ENCODE peak calls at places on chromosome 5, in nine cellular contexts. F is ovary, Z is suprapubic skin, W is tibial nerve, J is sigmoid colon, Y is upper lobe of left lung, V is A549, I is transverse colon, H is K562. Q is an unnamed sample.

GRCh38 chr5:174309131-174309845 is 263.8 kb downstream of the NSG2 start:
- DNase-seq in H (no peak), Z (no peak), F (no peak), J (no peak), Y (no peak), I (no peak), V (no peak), W (no peak), Q (no peak)

GRCh38 chr5:130222638-130223037 is 318.4 kb downstream of the CHSY3 start:
- DNase-seq in F (no peak), J (no peak), H (no peak), Z (no peak), V (no peak), Y (no peak), W (no peak), I (no peak), Q (no peak)

GRCh38 chr5:142576303-142576702 is 109.6 kb downstream of the FGF1 start:
- DNase-seq in W (no peak), V (no peak), H (no peak), J (no peak), Z (no peak), F (no peak), I (no peak), Y (no peak), Q (no peak)

GRCh38 chr5:140145818-140146522 is 20.2 kb downstream of the IGIP start:
- DNase-seq in W (peak), V (peak), Y (peak), Z (no peak), H (peak), J (peak), I (peak), F (peak), Q (peak)

GRCh38 chr5:68953885-68954617 is 139.8 kb upstream of the SLC30A5 start:
- DNase-seq in W (no peak), H (no peak), F (peak), V (no peak), Z (no peak), I (no peak), J (no peak), Y (no peak), Q (no peak)

GRCh38 chr5:137737349-137738256 is 1.7 kb upstream of the KLHL3 start:
- DNase-seq in H (no peak), I (peak), V (no peak), Z (no peak), W (no peak), J (no peak), F (no peak), Y (no peak), Q (peak)

GRCh38 chr5:120447706-120448239 is 16.3 kb upstream of the PRR16 start:
- DNase-seq in I (no peak), H (no peak), Z (no peak), F (no peak), J (no peak), W (no peak), Y (no peak), V (no peak), Q (no peak)

GRCh38 chr5:167699434-167699833 is 592.0 kb upstream of the WWC1 start:
- DNase-seq in Y (no peak), J (no peak), V (peak), H (no peak), I (no peak), Z (no peak), F (no peak), W (no peak), Q (no peak)

GRCh38 chr5:179300834-179301233 is 44.4 kb downstream of the ADAMTS2 start:
- DNase-seq in W (no peak), H (no peak), J (peak), V (no peak), I (no peak), Z (peak), Y (no peak), F (peak), Q (no peak)

GRCh38 chr5:158543539-158544387 is 556.0 kb downstream of the EBF1 start:
- DNase-seq in Y (no peak), J (no peak), V (no peak), W (no peak), Z (no peak), F (no peak), I (no peak), H (no peak), Q (no peak)

GRCh38 chr5:126680215-126680817 is 79.6 kb downstream of the PHAX start:
- DNase-seq in W (no peak), F (no peak), Z (no peak), I (peak), H (peak), Y (no peak), V (no peak), J (no peak), Q (no peak)

GRCh38 chr5:80825780-80826460 is 134.2 kb upstream of the RASGRF2 start:
- DNase-seq in W (no peak), I (no peak), F (no peak), H (no peak), Y (no peak), V (no peak), J (no peak), Z (no peak), Q (no peak)

GRCh38 chr5:17463653-17464052 is 34.4 kb upstream of the TAF11L2 start:
- DNase-seq in W (no peak), J (no peak), Z (no peak), H (no peak), V (no peak), I (no peak), F (no peak), Y (no peak), Q (no peak)

GRCh38 chr5:2006971-2007291 is 124.2 kb upstream of the IRX4 start:
- DNase-seq in Z (no peak), V (no peak), W (no peak), J (no peak), H (no peak), I (no peak), Y (peak), F (no peak), Q (no peak)

GRCh38 chr5:96675882-96676281 is 13.7 kb downstream of the CAST start:
- DNase-seq in H (no peak), F (no peak), V (no peak), I (no peak), J (no peak), Y (no peak), Z (no peak), W (no peak), Q (no peak)

GRCh38 chr5:156366536-156366935 is 39.6 kb downstream of the SGCD start:
- DNase-seq in Y (no peak), Z (no peak), V (no peak), H (no peak), F (no peak), J (no peak), W (no peak), I (no peak), Q (no peak)

GRCh38 chr5:156367602-156368001 is 40.6 kb downstream of the SGCD start:
- DNase-seq in W (no peak), V (no peak), J (no peak), I (no peak), Z (no peak), Y (no peak), H (no peak), F (no peak), Q (no peak)
- TF ChIP-seq POLR2A in W (no peak), V (no peak), J (no peak), I (no peak), Z (no peak), Y (no peak), H (no peak), F (no peak), Q (no peak)

DNA sequence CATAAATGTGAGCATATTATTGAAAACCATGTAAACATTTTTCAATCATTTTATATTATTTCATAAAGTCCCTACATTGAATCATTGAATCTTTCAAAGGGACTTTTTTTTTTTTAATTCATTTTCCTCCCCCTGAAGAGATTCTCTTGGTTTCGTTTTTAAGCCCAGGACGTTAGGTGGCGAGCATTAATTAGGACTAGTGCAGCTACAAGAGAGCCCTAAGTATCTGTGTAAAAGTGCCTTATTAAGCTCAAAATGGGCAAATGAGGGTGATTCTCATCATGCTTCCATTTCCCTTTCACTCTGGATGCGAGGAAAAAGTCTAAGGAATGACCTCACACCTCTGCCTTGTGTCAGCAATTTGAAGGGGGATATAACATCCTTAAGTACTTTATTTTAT is 517.9 kb upstream of the ITGA1 start:
- DNase-seq in Y (no peak), W (no peak), J (no peak), H (no peak), F (no peak), Z (no peak), I (no peak), V (no peak), Q (no peak)
- TF ChIP-seq EP300 in Y (no peak), W (no peak), J (no peak), H (no peak), F (no peak), Z (no peak), I (no peak), V (no peak), Q (no peak)

GRCh38 chr5:134371834-134372340 is 518 bp downstream of the UBE2B start:
- DNase-seq in Y (peak), F (peak), H (peak), J (peak), V (peak), I (peak), Z (peak), W (peak), Q (peak)
- TF ChIP-seq CTCF in Y (no peak), F (no peak), H (no peak), J (no peak), V (no peak), I (no peak), Z (no peak), W (no peak), Q (no peak)

DNA sequence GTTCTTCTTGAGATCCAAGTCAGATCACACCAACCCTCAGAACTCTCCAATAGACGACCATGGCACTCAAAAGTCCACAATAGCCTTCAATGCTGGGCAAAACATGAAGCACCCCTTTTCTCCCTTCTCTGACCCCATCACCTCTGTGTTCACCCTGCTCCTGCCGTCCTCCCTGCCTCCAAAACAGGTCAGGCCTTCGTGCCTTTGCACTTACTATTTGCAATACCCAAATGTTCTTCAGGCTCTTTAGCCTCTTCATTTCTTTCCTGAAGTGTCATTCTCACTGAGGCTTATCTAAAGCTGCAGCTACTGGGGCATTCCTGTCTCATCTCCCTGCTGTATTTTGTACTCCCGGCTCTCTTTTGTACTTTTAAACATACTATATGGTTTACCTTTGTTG is 2.0 kb upstream of the ROPN1L start:
- DNase-seq in J (no peak), V (no peak), W (no peak), I (no peak), H (peak), Y (no peak), Z (no peak), F (no peak), Q (no peak)
- TF ChIP-seq POLR2A in J (no peak), V (no peak), W (no peak), I (no peak), H (peak), Y (no peak), Z (no peak), F (no peak), Q (no peak)

GRCh38 chr5:146682899-146683298 is 166.9 kb upstream of the GPR151 start:
- DNase-seq in Z (no peak), W (no peak), I (no peak), F (no peak), H (no peak), V (no peak), J (no peak), Y (no peak), Q (no peak)

GRCh38 chr5:146675700-146676099 is 159.7 kb upstream of the GPR151 start:
- DNase-seq in I (no peak), Z (no peak), Y (no peak), H (no peak), F (no peak), V (no peak), W (no peak), J (no peak), Q (no peak)

GRCh38 chr5:146681586-146681945 is 165.6 kb upstream of the GPR151 start:
- DNase-seq in F (no peak), Y (no peak), J (no peak), H (no peak), W (no peak), V (no peak), I (no peak), Z (no peak), Q (no peak)

GRCh38 chr5:146680846-146681585 is 165.0 kb upstream of the GPR151 start:
- DNase-seq in Z (no peak), I (no peak), J (no peak), H (no peak), F (no peak), W (no peak), V (no peak), Y (no peak), Q (no peak)
- TF ChIP-seq EP300 in Z (no peak), I (no peak), J (no peak), H (no peak), F (no peak), W (no peak), V (no peak), Y (no peak), Q (no peak)

DNA sequence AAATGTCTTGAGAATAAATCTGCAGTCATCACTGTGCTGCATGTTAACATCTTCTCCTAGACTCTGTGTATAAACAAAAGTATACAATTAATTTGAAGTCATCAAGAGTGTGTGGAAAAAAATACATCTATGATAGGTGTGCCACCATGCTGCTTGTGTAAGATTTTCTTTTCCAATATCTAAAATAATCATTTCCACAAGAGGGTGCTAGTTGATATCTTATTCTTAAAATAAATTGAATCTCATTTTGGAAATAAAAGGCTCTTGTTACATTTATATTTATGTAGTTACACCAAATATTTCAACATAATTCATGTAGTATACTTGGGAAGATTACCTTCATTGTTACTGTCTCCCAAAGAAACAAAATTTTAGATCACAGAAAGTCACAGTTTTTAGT is 14.1 kb upstream of the MOCS2 start:
- DNase-seq in H (no peak), J (no peak), W (no peak), Y (no peak), Z (no peak), V (no peak), I (no peak), F (no peak), Q (no peak)
- TF ChIP-seq CTCF in H (peak), J (no peak), W (no peak), Y (no peak), Z (no peak), V (peak), I (no peak), F (no peak), Q (no peak)

DNA sequence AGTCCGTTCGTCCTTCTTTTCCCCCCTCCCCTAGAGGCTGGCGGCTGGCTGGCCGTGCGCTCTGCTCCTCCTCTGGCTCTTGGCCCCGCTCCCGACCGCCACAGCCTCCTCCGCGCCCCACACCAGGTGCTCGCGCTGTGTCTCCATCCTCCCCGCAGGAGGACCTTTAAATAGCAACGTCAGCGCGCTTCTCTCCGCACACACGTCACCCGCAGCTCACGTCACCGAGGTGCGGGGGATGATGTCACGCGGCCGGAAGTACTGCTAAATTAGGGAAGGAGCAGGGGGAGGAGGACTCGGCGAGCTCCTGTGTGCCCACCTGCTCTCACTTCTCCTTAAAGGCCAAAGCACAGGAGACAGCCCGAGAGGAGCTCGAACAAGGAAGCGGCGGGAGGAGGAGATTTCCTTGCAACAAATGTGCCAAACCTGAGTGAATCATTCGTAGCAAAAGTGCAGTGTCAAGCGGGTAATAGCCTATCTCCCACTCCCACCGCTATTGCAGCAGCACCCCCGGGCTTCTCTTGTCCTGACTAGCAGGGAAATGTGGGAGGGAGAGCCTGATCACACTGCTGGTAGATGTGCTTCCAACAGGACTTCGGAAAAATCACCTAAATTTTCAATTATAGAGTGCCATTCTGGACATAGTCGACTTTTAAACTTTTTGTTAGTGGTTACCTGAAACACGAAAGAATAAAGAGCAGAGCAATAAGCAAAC is 614 bp upstream of the HOMER1 start:
- DNase-seq in I (peak), F (peak), Y (peak), H (peak), V (peak), Z (peak), J (peak), W (peak), Q (peak)
- TF ChIP-seq POLR2A in I (peak), F (peak), Y (peak), H (peak), V (peak), Z (peak), J (peak), W (peak), Q (no peak)

GRCh38 chr5:77328926-77329647 is 118.6 kb downstream of the PDE8B start:
- DNase-seq in Z (no peak), H (no peak), W (no peak), F (no peak), J (no peak), I (no peak), Y (no peak), V (no peak), Q (no peak)

GRCh38 chr5:77333036-77333435 is 122.6 kb downstream of the PDE8B start:
- DNase-seq in W (no peak), I (no peak), Z (no peak), Y (no peak), J (no peak), V (no peak), F (no peak), H (no peak), Q (no peak)

GRCh38 chr5:77329664-77330430 is 119.4 kb downstream of the PDE8B start:
- DNase-seq in Z (no peak), W (no peak), Y (no peak), I (no peak), V (no peak), J (no peak), F (no peak), H (no peak), Q (no peak)

GRCh38 chr5:77337716-77338115 is 127.2 kb downstream of the PDE8B start:
- DNase-seq in H (no peak), I (no peak), Z (no peak), W (no peak), Y (peak), J (no peak), V (no peak), F (no peak), Q (no peak)

DNA sequence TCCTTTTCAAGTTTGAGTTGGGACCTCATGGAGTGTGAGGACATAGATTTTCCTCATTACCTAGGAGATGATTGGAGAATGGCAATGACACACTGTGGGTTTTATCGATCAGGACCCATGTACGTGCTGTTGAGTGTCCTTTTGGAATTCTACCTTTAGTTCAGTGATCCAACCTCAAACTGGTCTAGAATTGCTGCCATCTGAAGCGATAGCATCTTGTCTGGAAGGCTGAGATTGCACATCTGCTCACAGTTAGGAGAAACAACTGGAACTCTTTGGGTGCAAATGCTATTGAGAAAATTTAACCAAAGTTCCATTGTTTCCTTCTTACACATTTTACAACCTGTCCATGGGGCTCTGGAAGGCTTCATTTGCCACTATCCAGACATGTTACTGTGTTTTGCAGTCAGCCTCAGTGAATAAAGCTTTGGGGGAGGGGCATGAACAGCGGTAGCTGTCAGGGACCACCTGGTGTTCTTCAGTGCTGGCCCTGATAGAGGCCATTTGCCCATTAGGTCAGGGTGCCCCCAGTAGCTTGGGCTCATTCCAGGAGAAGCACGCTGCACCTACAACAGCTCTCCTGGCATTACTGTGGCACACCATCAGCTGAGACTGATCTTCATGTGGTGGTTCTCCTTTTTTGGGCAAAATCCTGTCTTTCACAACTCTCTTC is 123.1 kb downstream of the PDE8B start:
- DNase-seq in Y (no peak), F (no peak), I (no peak), H (no peak), V (no peak), W (no peak), J (peak), Z (no peak), Q (no peak)
- TF ChIP-seq EP300 in Y (no peak), F (no peak), I (no peak), H (no peak), V (no peak), W (no peak), J (peak), Z (no peak), Q (no peak)

DNA sequence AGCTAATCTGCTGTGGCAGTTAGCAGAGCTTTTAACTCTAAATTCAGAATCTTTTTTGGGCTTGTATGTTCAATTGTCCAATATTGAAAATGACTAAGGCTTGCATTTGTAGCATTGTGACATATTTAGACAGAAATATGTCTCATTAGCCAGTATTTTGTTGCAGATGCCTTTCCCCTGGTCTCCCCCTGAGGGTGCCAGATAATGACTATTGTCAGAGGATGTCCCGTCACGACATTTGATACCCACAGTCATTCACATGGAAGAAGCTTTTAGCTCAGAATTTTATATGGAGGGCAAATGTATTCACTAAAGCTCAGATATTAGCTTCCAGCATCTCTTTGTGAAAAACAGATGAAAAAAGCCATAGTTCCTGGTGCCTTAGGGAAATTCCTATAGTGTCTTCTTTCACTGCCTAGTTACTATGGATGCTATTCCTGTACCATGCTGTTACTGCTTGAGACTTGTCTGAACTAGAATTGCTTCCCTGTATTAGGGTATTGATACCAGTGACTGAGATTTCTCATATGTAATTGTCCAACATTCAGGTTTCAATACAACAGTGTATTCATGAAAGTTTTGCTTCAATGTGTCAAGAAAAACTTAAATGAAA is 96.2 kb downstream of the CCDC192 start:
- DNase-seq in W (no peak), H (no peak), V (no peak), Y (no peak), F (no peak), J (no peak), Z (no peak), I (no peak), Q (no peak)
- TF ChIP-seq CTCF in W (no peak), H (no peak), V (no peak), Y (no peak), F (no peak), J (no peak), Z (no peak), I (no peak), Q (no peak)